ENCODE peak calls at places on chromosomes 11 and 22, in ten cellular contexts. E is mesenchymal stem cell; Y is psoas muscle; N is NCI-H2081; R is ELR; P is GM19239; M is AG08396; X is activated T-cell treated with anti-CD3 and anti-CD28 coated beads for 1 hour; O is activated naive CD8-positive, alpha-beta T cell treated with anti-CD3 and anti-CD28 coated beads, Interleukin-2, amount 50 U/mL, for 24 hours; V is BJ. S is an unnamed sample.

GRCh38 chr22:35552186-35552842 is 11.7 kb downstream of the RASD2 start:
- DNase-seq in X (peak), E (peak), P (peak), N (no peak), Y (no peak), R (peak), V (no peak), O (peak), M (peak), S (peak)

GRCh38 chr11:42901084-42901483 is 410.7 kb upstream of the API5 start:
- DNase-seq in Y (no peak), N (no peak), M (no peak), E (no peak), V (no peak), X (no peak), R (no peak), P (no peak), O (no peak), S (no peak)

GRCh38 chr11:18704045-18704645 is 5.6 kb downstream of the TMEM86A start:
- DNase-seq in V (no peak), O (no peak), E (peak), R (no peak), Y (no peak), M (no peak), X (no peak), N (no peak), P (no peak), S (no peak)

GRCh38 chr11:73213196-73214143 is 4.6 kb upstream of the P2RY2 start:
- DNase-seq in O (no peak), N (no peak), V (no peak), M (no peak), X (no peak), R (no peak), Y (no peak), P (no peak), E (no peak), S (no peak)

GRCh38 chr11:60334005-60334620 is 7.1 kb downstream of the MS4A6E start:
- DNase-seq in M (peak), Y (no peak), V (no peak), N (peak), X (peak), R (peak), P (peak), O (peak), E (peak), S (peak)

GRCh38 chr11:101445761-101446160 is 138.0 kb downstream of the TRPC6 start:
- DNase-seq in E (no peak), O (no peak), N (no peak), R (peak), P (no peak), V (no peak), X (no peak), M (no peak), Y (no peak), S (no peak)

GRCh38 chr22:38238519-38239051 is 34.2 kb downstream of the TMEM184B start:
- DNase-seq in O (no peak), M (peak), E (no peak), X (no peak), N (no peak), Y (peak), P (no peak), V (peak), R (no peak), S (no peak)

GRCh38 chr22:32469799-32470212 is 4.8 kb upstream of the FBXO7 start:
- DNase-seq in Y (no peak), M (peak), R (peak), E (peak), V (peak), O (no peak), N (no peak), X (no peak), P (no peak), S (no peak)

GRCh38 chr11:118885319-118885718 is 1.6 kb downstream of the CXCR5 start:
- DNase-seq in E (no peak), N (no peak), Y (peak), P (no peak), O (no peak), V (no peak), X (no peak), M (no peak), R (no peak), S (no peak)

GRCh38 chr11:70387564-70387963 is 10.8 kb upstream of the CTTN start:
- DNase-seq in R (no peak), P (no peak), O (no peak), N (no peak), Y (no peak), M (no peak), X (no peak), V (no peak), E (no peak), S (no peak)

GRCh38 chr11:63841554-63841953 is 2.6 kb downstream of the MARK2 start:
- DNase-seq in X (no peak), P (no peak), V (no peak), N (no peak), O (no peak), R (peak), M (no peak), E (peak), Y (no peak), S (no peak)

GRCh38 chr11:17528906-17529813 is 15.1 kb downstream of the USH1C start:
- DNase-seq in Y (no peak), N (peak), P (no peak), O (no peak), V (no peak), E (no peak), X (no peak), R (no peak), M (no peak), S (no peak)

GRCh38 chr11:133955091-133955846 is 1.5 kb downstream of the IGSF9B start:
- DNase-seq in N (peak), O (peak), P (no peak), R (no peak), V (no peak), X (no peak), Y (peak), M (no peak), E (no peak), S (peak)

S was measured in activated CD8-positive, alpha-beta T cell treated with anti-CD3 and anti-CD28 coated beads for 36 hours.